ENCODE peak calls at places on chromosomes 16 and 17, in six cellular contexts. T, J, H, M, B and Y are unnamed samples.

GRCh38 chr17:82962163-82962720 is 117.2 kb upstream of the METRNL start:
- DNase-seq in T (no peak), J (no peak), H (no peak), M (no peak), B (no peak), Y (no peak)

GRCh38 chr16:28183441-28183840 is 28.3 kb downstream of the XPO6 start:
- DNase-seq in T (no peak), J (no peak), H (no peak), M (no peak), B (no peak), Y (no peak)

GRCh38 chr17:38728290-38728831 is 1.8 kb upstream of the CISD3 start:
- DNase-seq in T (no peak), J (no peak), H (no peak), M (no peak), B (no peak), Y (no peak)

GRCh38 chr17:39612291-39612894 is 4.7 kb upstream of the NEUROD2 start:
- DNase-seq in T (no peak), J (no peak), H (no peak), M (no peak), B (no peak), Y (no peak)

GRCh38 chr17:67624886-67625656 is 92.7 kb upstream of the NOL11 start:
- DNase-seq in T (no peak), J (no peak), H (no peak), M (no peak), B (no peak), Y (no peak)

GRCh38 chr17:80889897-80890550 is 101.6 kb upstream of the CHMP6 start:
- DNase-seq in T (no peak), J (no peak), H (no peak), M (no peak), B (no peak), Y (no peak)

GRCh38 chr17:59914274-59914854 is 21.4 kb downstream of the RPS6KB1 start:
- DNase-seq in T (peak), J (peak), H (peak), M (no peak), B (peak), Y (peak)

GRCh38 chr16:89052824-89053724 is 40.6 kb upstream of the ACSF3 start:
- DNase-seq in T (peak), J (peak), H (peak), M (no peak), B (peak), Y (peak)

GRCh38 chr17:3502466-3502865 is 26.7 kb downstream of the ASPA start:
- DNase-seq in T (no peak), J (no peak), H (no peak), M (no peak), B (no peak), Y (no peak)

GRCh38 chr17:54968954-54969400 is 412 bp downstream of the STXBP4 start:
- DNase-seq in T (no peak), J (peak), H (no peak), M (no peak), B (peak), Y (peak)

GRCh38 chr17:80694992-80695912 is 150.6 kb downstream of the RPTOR start:
- DNase-seq in T (no peak), J (peak), H (no peak), M (no peak), B (no peak), Y (no peak)

GRCh38 chr16:74226361-74226979 is 70.1 kb upstream of the PSMD7 start:
- DNase-seq in T (no peak), J (no peak), H (peak), M (no peak), B (peak), Y (no peak)

GRCh38 chr17:60641126-60641525 is 36.5 kb upstream of the BCAS3 start:
- DNase-seq in T (no peak), J (no peak), H (no peak), M (no peak), B (no peak), Y (no peak)

GRCh38 chr17:77318021-77318420 is 177.3 kb downstream of the SEC14L1 start:
- DNase-seq in T (no peak), J (no peak), H (no peak), M (no peak), B (no peak), Y (no peak)

GRCh38 chr17:1800240-1800639 is 29.5 kb downstream of the SMYD4 start:
- DNase-seq in T (no peak), J (no peak), H (no peak), M (no peak), B (no peak), Y (no peak)

GRCh38 chr17:12519956-12520594 is 145.6 kb upstream of the MYOCD start:
- DNase-seq in T (no peak), J (no peak), H (no peak), M (no peak), B (no peak), Y (no peak)

GRCh38 chr17:4018446-4018845 is 54.2 kb upstream of the ATP2A3 start:
- DNase-seq in T (no peak), J (no peak), H (no peak), M (no peak), B (no peak), Y (no peak)

GRCh38 chr17:73792994-73793393 is 148.7 kb upstream of the SDK2 start:
- DNase-seq in T (no peak), J (no peak), H (no peak), M (no peak), B (no peak), Y (no peak)

GRCh38 chr17:19248923-19249574 is 11.9 kb downstream of the EPN2 start:
- DNase-seq in T (no peak), J (no peak), H (no peak), M (no peak), B (no peak), Y (peak)

GRCh38 chr16:15954814-15955151 is 5.4 kb downstream of the ABCC1 start:
- DNase-seq in T (no peak), J (no peak), H (no peak), M (no peak), B (no peak), Y (no peak)

GRCh38 chr16:84511821-84512220 is 7.4 kb upstream of the MEAK7 start:
- DNase-seq in T (no peak), J (no peak), H (no peak), M (no peak), B (no peak), Y (no peak)

GRCh38 chr16:84513111-84514065 is 8.9 kb upstream of the MEAK7 start:
- DNase-seq in T (no peak), J (no peak), H (no peak), M (no peak), B (no peak), Y (no peak)

GRCh38 chr16:84517366-84517765 is 12.9 kb upstream of the MEAK7 start:
- DNase-seq in T (no peak), J (no peak), H (no peak), M (no peak), B (no peak), Y (no peak)

GRCh38 chr16:84514295-84514873 is 9.9 kb upstream of the MEAK7 start:
- DNase-seq in T (no peak), J (no peak), H (no peak), M (no peak), B (no peak), Y (no peak)

DNA sequence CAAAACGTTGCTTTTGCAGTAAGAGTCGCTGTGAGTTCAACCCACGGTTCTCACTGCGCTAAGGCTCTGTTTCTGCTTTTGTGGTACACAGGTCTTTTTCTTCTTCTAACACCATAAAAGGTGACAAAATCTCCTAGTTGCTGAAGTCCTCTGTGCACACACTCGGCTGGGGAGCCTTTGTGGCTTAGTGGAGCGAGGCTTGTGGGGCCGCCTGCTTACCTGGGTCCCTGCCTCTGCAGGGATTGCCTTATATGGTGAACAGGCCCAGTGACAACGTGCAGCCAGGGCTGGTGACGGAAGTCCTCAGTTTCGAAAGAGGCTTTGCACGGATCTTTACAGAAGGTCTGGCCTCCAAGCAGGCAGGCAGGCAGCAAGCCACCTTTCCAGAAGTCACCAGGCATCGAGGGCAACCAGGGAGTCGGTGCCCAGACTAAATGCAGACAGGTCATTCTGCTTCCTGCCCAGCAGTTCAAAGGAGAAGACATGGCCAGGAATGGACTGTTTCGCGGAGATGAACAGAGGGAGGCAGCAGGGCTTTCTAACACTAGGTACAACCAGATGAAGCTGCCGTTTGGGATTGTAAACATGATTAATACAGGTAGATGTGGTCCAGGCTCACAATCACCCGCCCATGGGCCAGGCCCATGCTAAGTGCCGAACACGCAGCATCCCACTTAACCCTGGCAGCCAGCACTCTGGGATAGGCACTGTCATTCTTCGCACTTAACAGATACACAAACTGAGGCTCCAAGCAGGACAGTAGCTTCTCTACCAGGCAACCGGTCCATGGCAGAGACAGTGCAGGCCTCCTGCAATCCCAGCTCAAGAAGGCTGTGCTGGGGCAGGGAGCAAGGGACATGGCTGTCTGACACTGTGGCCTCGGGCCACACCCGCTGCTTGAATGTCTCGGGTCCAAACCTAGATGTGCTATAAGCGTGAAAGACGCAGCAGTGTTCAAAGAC is 10.7 kb upstream of the MEAK7 start:
- DNase-seq in T (no peak), J (peak), H (no peak), M (no peak), B (no peak), Y (no peak)
- TF ChIP-seq JUND in T (no peak), J (no peak), H (no peak), M (no peak), B (no peak), Y (no peak)

DNA sequence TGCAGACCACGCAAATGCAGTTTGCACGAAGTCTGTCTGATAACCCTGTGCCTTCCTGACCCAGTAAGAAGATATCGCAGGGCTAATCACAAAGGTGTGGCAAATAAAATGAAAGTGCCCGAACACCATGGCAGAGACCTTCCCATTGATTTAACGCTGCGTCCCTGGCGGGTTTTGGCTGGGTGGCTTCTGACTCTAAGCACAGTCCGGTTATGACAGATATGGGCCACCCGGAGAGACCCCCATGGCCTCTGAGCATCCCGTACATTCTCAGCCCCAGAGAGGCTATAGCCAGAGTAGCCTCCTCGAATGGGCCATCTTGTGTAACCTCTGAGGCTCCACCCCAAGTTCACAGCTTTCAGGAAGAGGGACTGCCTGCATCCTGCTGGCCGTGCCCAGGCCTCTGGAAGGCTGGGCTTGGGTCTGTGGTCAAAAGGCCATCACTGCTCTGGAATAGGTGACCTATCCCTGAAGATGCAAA is 5.5 kb downstream of the FOXC2 start:
- DNase-seq in T (no peak), J (no peak), H (no peak), M (no peak), B (no peak), Y (no peak)
- TF ChIP-seq JUND in T (no peak), J (no peak), H (no peak), M (no peak), B (no peak), Y (no peak)

GRCh38 chr16:84198401-84198800 is 7.4 kb downstream of the ADAD2 start:
- DNase-seq in T (no peak), J (no peak), H (no peak), M (no peak), B (no peak), Y (no peak)
- TF ChIP-seq JUND in T (no peak), J (no peak), H (no peak), M (no peak), B (no peak), Y (no peak)

GRCh38 chr17:75523647-75524046 is 1.9 kb upstream of the LLGL2 start:
- DNase-seq in T (no peak), J (no peak), H (no peak), M (no peak), B (no peak), Y (no peak)

GRCh38 chr17:75526555-75527270 is 1.2 kb downstream of the LLGL2 start:
- DNase-seq in T (no peak), J (no peak), H (no peak), M (peak), B (no peak), Y (peak)

GRCh38 chr17:75524269-75524970 is 1.1 kb upstream of the LLGL2 start:
- DNase-seq in T (no peak), J (no peak), H (no peak), M (no peak), B (peak), Y (no peak)

GRCh38 chr17:75525806-75526554 is 483 bp downstream of the LLGL2 start:
- DNase-seq in T (peak), J (peak), H (no peak), M (peak), B (peak), Y (peak)

GRCh38 chr17:75524971-75525805 is at the start of gene LLGL2:
- DNase-seq in T (peak), J (peak), H (peak), M (peak), B (peak), Y (peak)
- TF ChIP-seq JUND in T (no peak), J (no peak), H (no peak), M (no peak), B (no peak), Y (no peak)

DNA sequence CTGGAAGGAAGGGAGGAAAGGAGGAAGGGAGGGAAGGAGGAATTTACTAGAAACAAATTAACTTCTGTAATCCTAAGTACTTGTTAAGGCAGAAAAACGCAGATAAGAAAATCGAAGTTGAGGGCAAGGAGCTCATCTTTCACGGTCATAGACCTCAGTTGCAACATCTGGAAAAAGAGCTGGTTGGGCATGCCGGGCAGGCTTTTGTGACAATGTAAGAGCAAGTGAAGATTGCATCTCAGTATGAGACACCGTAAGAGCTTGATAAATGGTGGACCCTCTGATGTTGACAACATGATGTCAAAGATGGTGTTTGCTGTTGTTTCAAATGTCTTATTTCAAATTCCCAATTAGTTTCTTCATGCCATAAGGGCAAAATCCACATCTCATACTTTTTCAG is 721.5 kb downstream of the MAF start:
- DNase-seq in T (no peak), J (no peak), H (no peak), M (no peak), B (no peak), Y (no peak)
- TF ChIP-seq JUND in T (no peak), J (no peak), H (no peak), M (no peak), B (no peak), Y (no peak)

GRCh38 chr17:74923538-74924249 is 379 bp upstream of the OTOP2 start:
- DNase-seq in T (peak), J (no peak), H (no peak), M (peak), B (peak), Y (peak)
- TF ChIP-seq JUND in T (no peak), J (no peak), H (no peak), M (no peak), B (no peak), Y (no peak)

GRCh38 chr17:78645421-78646295 is 68.5 kb upstream of the DNAH17 start:
- DNase-seq in T (no peak), J (no peak), H (no peak), M (no peak), B (peak), Y (no peak)
- TF ChIP-seq JUND in T (peak), J (no peak), H (no peak), M (no peak), B (no peak), Y (no peak)

GRCh38 chr16:69567031-69567680 is 1.4 kb downstream of the NFAT5 start:
- DNase-seq in T (no peak), J (peak), H (no peak), M (no peak), B (peak), Y (no peak)

GRCh38 chr16:69563605-69564580 is 1.9 kb upstream of the NFAT5 start:
- DNase-seq in T (no peak), J (peak), H (no peak), M (peak), B (no peak), Y (no peak)

GRCh38 chr16:69566437-69567030 is 768 bp downstream of the NFAT5 start:
- DNase-seq in T (peak), J (peak), H (no peak), M (peak), B (peak), Y (peak)

GRCh38 chr16:69565611-69566436 is at the start of gene NFAT5:
- DNase-seq in T (peak), J (peak), H (peak), M (peak), B (peak), Y (peak)

DNA sequence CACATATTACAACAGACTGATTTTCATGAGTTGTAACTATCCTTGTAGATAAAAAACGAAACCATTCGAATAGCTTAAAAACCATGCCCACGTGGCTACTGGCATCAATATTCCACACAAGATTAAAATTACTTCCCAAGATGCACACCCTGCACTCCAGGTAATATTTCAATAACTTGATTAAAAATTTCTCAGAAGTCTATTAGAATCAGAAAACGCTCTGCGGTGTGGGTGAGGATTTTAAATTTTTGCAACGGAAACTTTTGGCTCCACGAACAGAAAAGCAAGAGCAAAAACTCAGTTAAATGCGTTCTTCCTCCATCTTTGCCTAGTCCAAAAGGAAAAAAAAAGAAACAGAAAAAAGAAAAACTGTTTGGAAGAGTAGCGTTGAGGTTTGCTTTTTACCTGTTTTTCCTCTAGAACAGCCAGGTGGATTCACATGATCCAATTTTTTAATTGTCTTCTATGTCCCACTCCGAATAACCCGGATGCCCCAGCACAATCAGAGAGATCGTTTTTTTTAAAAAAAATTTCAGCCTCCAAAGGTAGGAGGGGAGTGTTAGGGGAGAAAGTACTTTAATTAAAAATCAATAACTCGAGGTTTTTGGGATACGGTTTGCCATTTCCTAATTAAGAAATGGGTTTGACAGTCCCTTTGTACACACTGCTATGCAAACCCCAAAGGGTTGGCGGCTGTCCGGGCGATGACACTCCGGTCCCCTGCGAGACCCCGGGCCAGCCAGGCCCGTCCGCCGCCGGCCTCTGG is 738 bp upstream of the NFAT5 start:
- DNase-seq in T (no peak), J (no peak), H (no peak), M (no peak), B (no peak), Y (peak)
- TF ChIP-seq JUND in T (no peak), J (no peak), H (no peak), M (no peak), B (no peak), Y (no peak)

GRCh38 chr16:20331635-20332034 is 4.3 kb upstream of the GP2 start:
- DNase-seq in T (no peak), J (no peak), H (no peak), M (no peak), B (no peak), Y (no peak)
- TF ChIP-seq JUND in T (no peak), J (no peak), H (no peak), M (no peak), B (no peak), Y (no peak)